ENCODE peak calls at places on chromosome 15, in nine cellular contexts. N is fibroblast of pulmonary artery, H is astrocyte of the spinal cord, Q is progenitor cell of endocrine pancreas, J is GM13976, P is IMR-90, E is MM.1S, G is choroid plexus epithelial cell, B is nephron progenitor cell. D is an unnamed sample.

GRCh38 chr15:65476942-65477341 is 40.5 kb downstream of the DPP8 start:
- DNase-seq in N (peak; percentile 77), H (peak; percentile 29), Q (no peak), J (no peak), P (peak; percentile 90), E (no peak), G (peak; percentile 86), B (no peak), D (no peak)

GRCh38 chr15:29656636-29657475 is 165.4 kb downstream of the TJP1 start:
- DNase-seq in N (peak; percentile 36), H (no peak), Q (peak; percentile 59), J (no peak), P (no peak), E (no peak), G (peak; percentile 26), B (peak; percentile 73), D (no peak)

GRCh38 chr15:57085267-57085666 is 166.8 kb downstream of the TCF12 start:
- DNase-seq in N (no peak), H (no peak), Q (no peak), J (no peak), P (peak; percentile 30), E (no peak), G (no peak), B (no peak), D (no peak)

GRCh38 chr15:100628746-100629145 is 26.4 kb downstream of the ASB7 start:
- DNase-seq in N (peak; percentile 50), H (no peak), Q (no peak), J (no peak), P (no peak), E (no peak), G (peak; percentile 16), B (no peak), D (no peak)

GRCh38 chr15:73346735-73347312 is 21.9 kb downstream of the HCN4 start:
- DNase-seq in N (peak; percentile 36), H (peak; percentile 15), Q (peak; percentile 81), J (peak; percentile 71), P (peak; percentile 20), E (peak; percentile 71), G (peak; percentile 41), B (peak; percentile 93), D (peak; percentile 67)

GRCh38 chr15:81294501-81294850 is 29.5 kb downstream of the STARD5 start:
- DNase-seq in N (no peak), H (no peak), Q (no peak), J (no peak), P (no peak), E (no peak), G (no peak), B (no peak), D (no peak)

GRCh38 chr15:68431037-68431791 is 749 bp downstream of the ITGA11 start:
- DNase-seq in N (no peak), H (no peak), Q (peak; percentile 20), J (peak; percentile 15), P (no peak), E (no peak), G (no peak), B (peak; percentile 52), D (no peak)

GRCh38 chr15:67076147-67076843 is 10.9 kb downstream of the SMAD3 start:
- DNase-seq in N (peak; percentile 86), H (peak; percentile 87), Q (no peak), J (peak; percentile 49), P (peak; percentile 93), E (no peak), G (peak; percentile 85), B (no peak), D (peak; percentile 72)

GRCh38 chr15:68776477-68777270 is 44.0 kb downstream of the ANP32A start:
- DNase-seq in N (no peak), H (no peak), Q (no peak), J (no peak), P (no peak), E (no peak), G (no peak), B (no peak), D (no peak)

GRCh38 chr15:33561407-33561806 is 250.6 kb downstream of the RYR3 start:
- DNase-seq in N (no peak), H (no peak), Q (no peak), J (no peak), P (no peak), E (no peak), G (peak; percentile 3), B (no peak), D (no peak)

GRCh38 chr15:43220991-43221403 is at the start of gene EPB42:
- DNase-seq in N (no peak), H (no peak), Q (no peak), J (no peak), P (no peak), E (no peak), G (no peak), B (no peak), D (no peak)

GRCh38 chr15:43219929-43220886 is 610 bp downstream of the EPB42 start:
- DNase-seq in N (no peak), H (no peak), Q (no peak), J (no peak), P (no peak), E (no peak), G (no peak), B (no peak), D (no peak)

GRCh38 chr15:43215961-43216360 is 4.9 kb downstream of the EPB42 start:
- DNase-seq in N (no peak), H (peak; percentile 10), Q (no peak), J (no peak), P (peak; percentile 54), E (no peak), G (peak; percentile 35), B (no peak), D (no peak)

GRCh38 chr15:43214592-43215295 is 6.1 kb downstream of the EPB42 start:
- DNase-seq in N (no peak), H (no peak), Q (no peak), J (no peak), P (no peak), E (no peak), G (no peak), B (no peak), D (no peak)

DNA sequence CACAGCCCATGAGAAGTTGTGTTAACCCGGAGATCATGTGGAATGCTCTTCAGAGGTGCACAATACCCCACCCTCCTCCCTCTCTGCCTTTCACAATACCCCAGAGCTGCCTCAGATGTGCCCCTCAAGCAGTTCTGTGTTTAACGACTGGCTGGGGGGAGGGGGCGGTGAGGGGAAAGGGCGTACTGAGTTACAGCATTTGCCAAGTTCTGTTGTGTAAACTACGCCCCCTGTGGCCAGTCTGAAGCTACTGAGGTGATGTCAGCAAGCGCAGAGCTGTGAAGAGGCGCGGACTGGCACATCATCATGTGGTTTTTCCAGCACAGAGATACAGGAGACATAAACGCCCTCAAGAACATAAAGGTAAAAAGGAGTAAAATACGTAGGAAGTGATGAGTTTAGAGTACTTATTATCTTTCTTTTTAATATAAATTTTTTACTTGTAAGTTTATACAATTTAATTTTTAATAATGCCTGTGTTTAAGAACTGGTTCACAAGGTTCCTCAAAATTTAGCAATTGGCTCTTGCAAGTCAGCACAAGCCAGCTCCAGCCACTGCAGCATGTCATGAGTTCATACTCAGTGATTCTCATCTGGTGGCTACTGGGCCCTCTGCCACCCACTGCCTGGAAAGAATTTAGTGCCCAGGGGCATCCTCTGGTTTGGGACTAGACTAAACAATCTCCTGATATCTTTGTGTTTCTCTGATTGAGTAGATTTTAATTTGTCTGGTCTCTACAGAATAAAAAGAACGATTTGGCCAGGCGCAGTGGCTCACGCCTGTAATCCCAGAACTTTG is 1.7 kb downstream of the EPB42 start:
- DNase-seq in N (peak; percentile 19), H (peak; percentile 13), Q (no peak), J (no peak), P (peak; percentile 18), E (no peak), G (peak; percentile 45), B (peak; percentile 52), D (no peak)
- TF ChIP-seq CTCF in N (peak; percentile 20), H (peak; percentile 27), Q (peak; percentile 47), J (no peak), P (peak; percentile 33), E (no peak), G (peak; percentile 54), B (peak; percentile 39), D (no peak)

GRCh38 chr15:74543583-74543982 is 2.6 kb downstream of the ARID3B start:
- DNase-seq in N (no peak), H (no peak), Q (no peak), J (no peak), P (no peak), E (peak; percentile 85), G (no peak), B (no peak), D (no peak)
- TF ChIP-seq CTCF in N (peak; percentile 8), H (peak; percentile 19), Q (peak; percentile 46), J (no peak), P (no peak), E (peak; percentile 56), G (peak; percentile 46), B (peak; percentile 13), D (peak; percentile 41)

DNA sequence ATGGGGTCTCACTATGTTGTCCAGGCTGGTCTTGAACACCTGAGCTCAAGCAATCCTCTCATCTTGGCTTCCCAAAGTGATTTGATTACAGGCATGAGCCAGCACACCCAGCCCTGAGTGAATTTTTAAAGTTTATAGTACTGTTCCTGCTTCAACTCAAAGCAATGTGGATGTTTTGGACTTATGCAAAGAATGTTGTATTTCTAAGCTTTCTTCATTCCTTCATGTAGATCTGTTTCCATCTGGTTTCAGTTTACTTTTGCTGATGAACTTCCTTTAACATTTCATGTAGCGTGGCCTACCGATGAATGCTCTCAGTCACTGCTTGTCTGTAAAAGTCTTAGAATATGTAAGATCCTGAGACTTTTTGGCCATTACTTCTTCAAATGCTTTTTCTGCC is 23.2 kb downstream of the NRG4 start:
- DNase-seq in N (no peak), H (no peak), Q (no peak), J (no peak), P (peak; percentile 39), E (no peak), G (peak; percentile 62), B (no peak), D (no peak)
- TF ChIP-seq CTCF in N (no peak), H (no peak), Q (no peak), J (no peak), P (no peak), E (no peak), G (no peak), B (no peak), D (no peak)

GRCh38 chr15:60215225-60215963 is 182.4 kb downstream of the ANXA2 start:
- DNase-seq in N (no peak), H (no peak), Q (no peak), J (no peak), P (no peak), E (no peak), G (no peak), B (no peak), D (no peak)
- TF ChIP-seq CTCF in N (no peak), H (no peak), Q (peak; percentile 11), J (no peak), P (no peak), E (no peak), G (no peak), B (no peak), D (no peak)

DNA sequence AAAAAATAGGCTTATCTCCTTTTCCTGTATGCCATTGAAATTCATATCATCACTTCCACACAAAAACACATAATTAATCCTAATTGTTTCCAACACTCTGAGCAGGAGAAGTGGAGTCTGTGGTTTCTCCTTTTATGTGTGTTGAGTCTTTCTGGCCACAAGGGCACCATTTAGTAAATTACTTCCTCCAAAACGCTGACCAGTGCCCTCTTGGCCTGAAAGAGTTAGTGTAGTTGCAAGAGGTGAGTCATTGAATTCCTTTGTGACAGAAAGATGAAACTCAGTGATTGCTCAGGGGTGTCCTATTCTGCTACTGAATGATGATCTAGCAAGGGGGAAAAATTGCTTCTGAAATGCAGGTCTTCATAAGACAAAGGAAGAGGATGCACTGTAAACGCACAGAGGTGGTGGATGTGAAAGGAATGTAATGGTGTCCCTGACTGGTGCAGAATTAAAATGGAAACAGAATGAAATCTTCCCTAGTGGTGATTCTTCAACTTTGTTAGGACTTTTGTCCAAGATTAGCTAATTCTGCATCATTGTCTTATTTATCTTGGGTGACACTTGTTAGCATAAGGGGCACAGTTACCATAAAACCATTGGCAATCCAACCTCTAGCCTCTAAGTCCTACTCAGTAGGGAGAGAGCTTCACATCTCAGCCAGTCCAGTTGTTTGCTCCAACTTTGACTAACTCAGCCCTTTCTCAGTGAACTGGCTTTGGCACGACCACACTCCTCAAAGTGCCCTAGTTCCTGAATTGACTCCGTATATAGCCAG is 208.4 kb upstream of the NANOGP8 start:
- DNase-seq in N (peak; percentile 65), H (peak; percentile 66), Q (no peak), J (no peak), P (peak; percentile 71), E (no peak), G (peak; percentile 81), B (no peak), D (no peak)
- TF ChIP-seq CTCF in N (peak; percentile 30), H (no peak), Q (peak; percentile 21), J (no peak), P (peak; percentile 32), E (no peak), G (peak; percentile 54), B (peak; percentile 17), D (no peak)

D was measured in GM10248.